ENCODE peak calls at places on chromosomes 16 and 17, in five cellular contexts. P is PC-9; M is effector memory CD4-positive, alpha-beta T cell; G is lung; C is aorta. E is an unnamed sample. For H3K27me3, the result is how much of the 10 kb centered on the place peaks cover.

GRCh38 chr16:17314148-17314547 is 156.6 kb downstream of the XYLT1 start:
- DNase-seq in M (no peak), G (no peak), C (no peak), P (no peak), E (no peak)

GRCh38 chr17:13410874-13411273 is 190.9 kb downstream of the HS3ST3A1 start:
- DNase-seq in G (peak), M (no peak), C (no peak), P (no peak), E (no peak)

GRCh38 chr16:22284637-22285515 is 12.3 kb upstream of the POLR3E start:
- DNase-seq in P (no peak), M (no peak), G (no peak), C (no peak), E (no peak)

GRCh38 chr17:17782425-17783120 is 54.2 kb downstream of the SREBF1 start:
- DNase-seq in G (no peak), P (peak), M (no peak), C (no peak), E (no peak)

GRCh38 chr16:71627631-71628236 is 1.8 kb downstream of the MARVELD3 start:
- DNase-seq in M (no peak), C (no peak), G (no peak), P (no peak), E (no peak)

GRCh38 chr17:82230627-82231311 is 1.9 kb downstream of the SLC16A3 start:
- DNase-seq in G (peak), C (peak), P (peak), M (peak), E (peak)

GRCh38 chr16:84603115-84603816 is 14.6 kb downstream of the COTL1 start:
- DNase-seq in G (peak), C (peak), M (no peak), P (peak), E (peak)

GRCh38 chr17:78341559-78342437 is 18.1 kb downstream of the SOCS3 start:
- DNase-seq in C (peak), M (no peak), G (no peak), P (peak), E (peak)

GRCh38 chr16:84339766-84340165 is 28.6 kb upstream of the ATP2C2 start:
- DNase-seq in G (no peak), P (no peak), C (no peak), M (no peak), E (no peak)

GRCh38 chr17:6551909-6552768 is 4.2 kb downstream of the PITPNM3 start:
- DNase-seq in M (no peak), P (peak), C (no peak), G (peak), E (peak)

GRCh38 chr17:52079496-52079895 is 79.0 kb downstream of the CA10 start:
- DNase-seq in C (no peak), G (no peak), P (no peak), M (no peak), E (no peak)

GRCh38 chr17:14672830-14673229 is 371.9 kb downstream of the HS3ST3B1 start:
- DNase-seq in M (no peak), P (no peak), G (peak), C (peak), E (peak)

GRCh38 chr16:86467490-86467889 is 42.8 kb upstream of the FOXF1 start:
- DNase-seq in G (no peak), M (no peak), C (no peak), P (no peak), E (peak)

GRCh38 chr17:11212792-11213191 is 28.2 kb upstream of the SHISA6 start:
- DNase-seq in C (no peak), M (no peak), G (no peak), P (no peak), E (no peak)

GRCh38 chr16:66515543-66516171 is 34.3 kb downstream of the TK2 start:
- DNase-seq in C (peak), M (no peak), P (no peak), G (no peak), E (peak)

GRCh38 chr16:73735954-73736353 is 560.7 kb upstream of the PSMD7 start:
- DNase-seq in M (no peak), C (no peak), G (no peak), P (no peak), E (no peak)

GRCh38 chr17:83170571-83171260 is 91.3 kb downstream of the METRNL start:
- DNase-seq in C (no peak), P (no peak), G (peak), M (no peak), E (no peak)

GRCh38 chr16:75931043-75931442 is 204.8 kb upstream of the CPHXL start:
- DNase-seq in G (no peak), C (no peak), P (no peak), M (no peak), E (peak)

GRCh38 chr16:64280317-64280716 is 841.5 kb downstream of the CDH11 start:
- DNase-seq in P (no peak), C (no peak), M (no peak), G (no peak), E (no peak)

GRCh38 chr17:58741121-58741625 is 14.5 kb upstream of the PPM1E start:
- DNase-seq in P (peak), M (no peak), G (no peak), C (no peak), E (no peak)

GRCh38 chr16:24015923-24016322 is 180.1 kb downstream of the PRKCB start:
- DNase-seq in P (no peak), M (no peak), C (no peak), G (no peak), E (no peak)

GRCh38 chr17:58632324-58633314 is 59.2 kb downstream of the TEX14 start:
- DNase-seq in M (no peak), P (no peak), C (no peak), G (no peak), E (no peak)

GRCh38 chr17:48832491-48832890 is 1.7 kb downstream of the CALCOCO2 start:
- DNase-seq in G (no peak), P (no peak), M (no peak), C (no peak), E (no peak)

GRCh38 chr17:48831549-48831883 is 681 bp downstream of the CALCOCO2 start:
- DNase-seq in P (no peak), M (no peak), C (no peak), G (no peak), E (no peak)

GRCh38 chr17:48834973-48835372 is 4.1 kb downstream of the CALCOCO2 start:
- DNase-seq in M (no peak), G (no peak), P (no peak), C (no peak), E (no peak)

GRCh38 chr17:48840441-48840840 is 9.6 kb downstream of the CALCOCO2 start:
- DNase-seq in P (no peak), G (no peak), M (no peak), C (no peak), E (no peak)

DNA sequence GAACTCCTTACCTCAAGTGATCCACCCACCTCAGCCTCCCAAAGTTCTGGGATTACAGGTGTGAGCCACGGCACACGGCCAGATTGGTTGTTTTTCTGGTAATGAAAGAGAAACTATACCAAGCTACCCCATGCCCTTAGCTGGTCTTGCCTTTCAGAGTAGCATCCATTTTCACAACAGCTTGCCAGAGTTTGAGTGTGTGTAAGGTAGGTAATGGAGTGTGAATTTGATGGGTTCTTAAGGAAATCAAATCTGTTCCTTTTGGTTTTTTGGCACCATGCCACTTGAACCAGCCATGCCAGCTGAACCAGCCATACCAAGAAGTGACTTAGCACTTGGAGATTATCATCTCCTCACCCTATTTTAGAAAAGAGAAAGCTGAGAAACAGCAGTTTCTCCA is 5.1 kb downstream of the CALCOCO2 start:
- DNase-seq in M (no peak), C (no peak), P (peak), G (no peak), E (no peak)
- H3K4me3 ChIP-seq in M (no peak), C (no peak), P (no peak), G (no peak), E (no peak)

GRCh38 chr17:22469941-22470340 is 777.6 kb downstream of the KCNJ18 start:
- DNase-seq in G (no peak), P (no peak), M (no peak), C (no peak), E (no peak)
- H3K27me3 ChIP-seq in G (under half), P (under half), M (under half), C (under half), E (under half)

GRCh38 chr17:45136846-45137560 is 1.5 kb downstream of the ACBD4 start:
- DNase-seq in G (no peak), M (no peak), C (no peak), P (no peak), E (no peak)
- H3K4me3 ChIP-seq in G (no peak), M (no peak), C (no peak), P (no peak), E (no peak)

GRCh38 chr17:79777166-79777843 is 643 bp upstream of the CBX2 start:
- DNase-seq in M (no peak), G (no peak), C (peak), P (peak), E (peak)
- H3K27me3 ChIP-seq in M (under half), G (under half), C (under half), P (under half), E (under half)

DNA sequence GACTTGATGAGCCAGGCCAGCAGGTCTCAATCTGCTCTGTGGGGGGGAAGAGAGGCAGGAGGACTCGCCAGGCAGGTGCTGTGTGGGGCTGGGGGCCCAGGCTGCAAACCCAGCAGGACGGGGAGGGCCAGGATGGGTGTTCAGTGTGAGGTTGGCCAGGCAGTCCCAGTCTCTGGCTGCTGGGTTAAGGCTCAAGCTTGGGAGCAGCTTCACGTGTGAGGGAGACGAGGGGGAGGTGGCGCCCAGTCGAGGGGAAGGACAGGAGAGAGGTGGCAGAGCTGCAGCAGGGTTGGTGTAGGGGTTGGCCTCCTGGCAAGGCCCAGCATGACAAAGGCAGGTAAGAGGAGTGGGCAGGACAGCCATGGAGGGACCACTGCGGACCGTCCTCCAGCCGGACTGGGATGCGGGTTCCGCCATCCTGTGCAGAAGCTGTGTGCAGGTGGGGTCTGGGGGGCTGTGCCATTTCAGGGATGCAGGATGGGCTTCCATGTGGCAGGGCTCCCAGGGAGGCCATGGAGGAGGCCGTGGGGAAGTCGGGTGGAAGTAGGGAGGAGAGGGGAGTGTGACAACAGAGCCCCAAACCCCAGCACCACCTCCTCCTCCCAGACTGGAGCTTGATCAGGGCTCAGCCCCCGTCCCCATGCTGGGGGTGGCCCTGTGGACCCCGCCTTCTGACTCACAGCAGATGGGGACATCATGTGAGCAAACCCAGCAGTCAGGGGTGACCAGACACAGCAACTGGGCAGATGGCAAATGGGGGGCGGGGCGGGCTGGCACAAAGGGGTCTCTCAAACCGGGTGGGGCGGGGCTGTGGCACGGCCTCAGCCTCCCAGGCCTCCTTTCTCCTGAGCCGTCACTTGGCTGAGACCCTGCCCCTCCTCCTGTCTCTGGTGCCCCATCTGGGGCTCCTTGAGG is 2.8 kb downstream of the ADGRG1 start:
- DNase-seq in M (no peak), G (no peak), C (no peak), P (no peak), E (no peak)
- H3K4me3 ChIP-seq in M (no peak), G (no peak), C (no peak), P (no peak), E (no peak)

GRCh38 chr16:15530085-15530484 is 95.7 kb downstream of the BMERB1 start:
- DNase-seq in M (no peak), G (no peak), P (no peak), C (no peak), E (no peak)
- H3K27me3 ChIP-seq in M (under half), G (under half), P (under half), C (under half), E (under half)

GRCh38 chr16:10964039-10964890 is 19.9 kb downstream of the CLEC16A start:
- DNase-seq in G (peak), C (peak), P (peak), M (peak), E (peak)

GRCh38 chr16:10967981-10968380 is 23.6 kb downstream of the CLEC16A start:
- DNase-seq in G (no peak), P (no peak), M (no peak), C (no peak), E (no peak)

GRCh38 chr16:10965440-10966039 is 21.2 kb downstream of the CLEC16A start:
- DNase-seq in C (no peak), M (no peak), G (no peak), P (no peak), E (no peak)

GRCh38 chr16:10966129-10966528 is 21.8 kb downstream of the CLEC16A start:
- DNase-seq in G (no peak), C (no peak), P (no peak), M (no peak), E (no peak)

GRCh38 chr16:10964891-10965326 is 20.5 kb downstream of the CLEC16A start:
- DNase-seq in C (no peak), M (peak), P (no peak), G (no peak), E (no peak)
- H3K4me3 ChIP-seq in C (no peak), M (peak), P (no peak), G (no peak), E (no peak)

DNA sequence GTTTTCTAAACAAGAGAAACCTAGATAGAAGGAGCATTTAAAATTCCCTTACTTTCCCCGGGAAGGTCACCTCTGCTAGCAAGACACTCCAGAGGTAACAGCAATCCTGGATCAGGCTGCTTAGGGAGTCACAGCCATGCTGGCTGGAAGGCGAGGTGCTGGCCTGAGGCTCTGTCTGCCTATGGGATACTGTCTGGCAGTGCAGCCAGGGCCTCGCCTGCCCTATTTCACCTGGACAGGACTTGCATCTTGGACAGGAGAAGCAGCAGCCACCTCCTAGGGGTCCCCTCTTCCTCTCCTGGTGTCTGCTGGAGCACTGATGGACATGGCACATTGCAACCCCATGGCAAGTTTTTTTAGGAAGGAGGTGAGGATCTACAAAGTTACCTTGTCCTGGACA is 15.1 kb downstream of the FA2H start:
- DNase-seq in G (no peak), P (no peak), C (no peak), M (no peak), E (no peak)
- H3K27me3 ChIP-seq in G (under half), P (under half), C (under half), M (under half), E (under half)

GRCh38 chr17:74051348-74051747 is 152.1 kb upstream of the RPL38 start:
- DNase-seq in G (no peak), C (no peak), M (no peak), P (no peak), E (no peak)
- H3K4me3 ChIP-seq in G (no peak), C (no peak), M (no peak), P (no peak), E (no peak)

DNA sequence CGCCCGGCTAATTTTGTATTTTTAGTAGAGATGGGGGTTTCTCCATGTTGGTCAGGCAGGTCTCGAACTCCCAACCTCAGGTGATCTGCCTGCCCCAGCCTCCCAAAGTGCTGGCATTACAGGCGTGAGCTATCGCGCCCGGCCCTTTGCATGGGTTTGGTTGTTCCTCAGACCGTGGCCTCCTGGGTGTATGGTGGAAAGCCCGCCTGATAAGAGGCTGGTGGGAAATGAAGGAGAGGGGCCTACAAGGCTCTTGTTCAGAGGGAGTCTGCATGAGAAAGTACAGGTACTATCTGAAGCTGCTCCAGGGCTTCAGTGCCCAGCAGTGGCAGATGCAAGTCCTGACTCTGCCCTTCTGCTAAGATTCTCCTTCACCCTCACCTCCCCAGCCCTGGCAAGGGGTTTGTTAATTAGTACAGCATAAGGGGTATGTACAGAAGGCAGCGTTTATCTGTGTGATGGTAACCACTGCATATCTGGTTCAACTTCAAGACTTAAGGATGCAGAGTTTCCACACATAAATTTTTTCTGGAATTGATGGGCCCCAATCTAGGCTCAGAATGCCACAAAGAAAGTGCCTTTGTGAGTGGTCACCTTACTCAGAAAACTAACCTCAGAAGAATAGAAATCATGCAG is 24.2 kb downstream of the GRB7 start:
- DNase-seq in P (no peak), M (no peak), C (no peak), G (no peak), E (no peak)
- H3K27me3 ChIP-seq in P (under half), M (under half), C (under half), G (under half), E (under half)